ENCODE peak calls at places on chromosomes 1 and 21, in four cellular contexts. X is Calu3; T is DMS153; Q is activated CD4-positive, alpha-beta T cell treated with anti-CD3 and anti-CD28 coated beads, Interleukin-2, amount 10 ng/mL, durations not matched to agents 7 days and 5 days. E is an unnamed sample.

GRCh38 chr1:43358121-43358745 is 548 bp upstream of the CDC20 start:
- DNase-seq in Q (peak), X (peak), T (peak), E (peak)

GRCh38 chr1:162822391-162823200 is 32.1 kb downstream of the HSD17B7 start:
- DNase-seq in X (peak), T (peak), Q (no peak), E (no peak)

GRCh38 chr1:204087181-204087892 is 14.4 kb downstream of the SOX13 start:
- DNase-seq in T (no peak), X (no peak), Q (no peak), E (no peak)

GRCh38 chr1:43818691-43819090 is 111.4 kb downstream of the ST3GAL3 start:
- DNase-seq in Q (no peak), T (no peak), X (no peak), E (no peak)

GRCh38 chr1:156149374-156150106 is 3.8 kb upstream of the SEMA4A start:
- DNase-seq in T (no peak), Q (no peak), X (no peak), E (no peak)

GRCh38 chr1:101302831-101303511 is 66.2 kb downstream of the S1PR1 start:
- DNase-seq in X (no peak), T (no peak), Q (no peak), E (no peak)

GRCh38 chr1:219416598-219417238 is 196.2 kb downstream of the ZC3H11B start:
- DNase-seq in X (peak), T (peak), Q (peak), E (peak)

GRCh38 chr1:14940285-14940890 is 213.2 kb upstream of the TMEM51 start:
- DNase-seq in T (no peak), Q (no peak), X (no peak), E (no peak)

GRCh38 chr1:158798531-158798930 is 17.5 kb upstream of the OR6N2 start:
- DNase-seq in Q (no peak), X (no peak), T (no peak), E (no peak)

GRCh38 chr1:173411835-173412742 is 65.0 kb upstream of the PRDX6 start:
- DNase-seq in T (no peak), Q (no peak), X (no peak), E (peak)

GRCh38 chr1:189970331-189971230 is 507.1 kb downstream of the BRINP3 start:
- DNase-seq in X (no peak), Q (no peak), T (no peak), E (peak)

GRCh38 chr21:39348040-39348354 is 891 bp downstream of the HMGN1 start:
- DNase-seq in X (peak), T (no peak), Q (no peak), E (no peak)

GRCh38 chr1:5342172-5342571 is 650.1 kb downstream of the NPHP4 start:
- DNase-seq in Q (no peak), X (no peak), T (no peak), E (no peak)

GRCh38 chr1:117205368-117205767 is 5.4 kb downstream of the VTCN1 start:
- DNase-seq in Q (no peak), X (no peak), T (no peak), E (peak)

GRCh38 chr21:34593423-34593822 is 21.5 kb downstream of the RCAN1 start:
- DNase-seq in X (no peak), T (peak), Q (no peak), E (no peak)

GRCh38 chr1:221856188-221857093 is 114.6 kb upstream of the DUSP10 start:
- DNase-seq in X (no peak), T (no peak), Q (no peak), E (no peak)

GRCh38 chr1:50980505-50980904 is 10.5 kb downstream of the CDKN2C start:
- DNase-seq in T (no peak), Q (no peak), X (no peak), E (no peak)

GRCh38 chr1:172163479-172164215 is 256.8 kb upstream of the C1orf105 start:
- DNase-seq in X (no peak), Q (no peak), T (no peak), E (no peak)

GRCh38 chr1:234746798-234747196 is 136.8 kb upstream of the IRF2BP2 start:
- DNase-seq in T (no peak), X (peak), Q (no peak), E (peak)

GRCh38 chr1:156814571-156815260 is 1.9 kb downstream of the SH2D2A start:
- DNase-seq in X (peak), T (no peak), Q (no peak), E (no peak)

GRCh38 chr1:245901037-245901436 is 606.0 kb downstream of the SMYD3 start:
- DNase-seq in Q (no peak), T (no peak), X (no peak), E (peak)

GRCh38 chr1:151935154-151935553 is 25.8 kb upstream of the THEM4 start:
- DNase-seq in T (no peak), X (no peak), Q (no peak), E (no peak)

GRCh38 chr21:23817337-23817736 is 1789.9 kb downstream of the MRPL39 start:
- DNase-seq in T (no peak), X (no peak), Q (no peak), E (no peak)

GRCh38 chr1:154736840-154737239 is 128.9 kb upstream of the ADAR start:
- DNase-seq in X (no peak), T (peak), Q (no peak), E (no peak)

GRCh38 chr1:20717452-20718342 is at the start of gene KIF17:
- DNase-seq in T (peak), Q (peak), X (peak), E (peak)

GRCh38 chr1:167197692-167198091 is 23.0 kb upstream of the POU2F1 start:
- DNase-seq in Q (no peak), T (no peak), X (no peak), E (peak)

E was measured in trophoblast cell.